ENCODE peak calls at places on chromosomes 16 and 17, in nine cellular contexts. U, T, W, Z, G, J, N, D and K are unnamed samples.

GRCh38 chr16:88810166-88810867 is 1.4 kb downstream of the APRT start:
- DNase-seq in U (no peak), T (no peak), W (no peak), Z (no peak), G (no peak), J (no peak), N (peak), D (no peak), K (no peak)

GRCh38 chr16:81195907-81196534 is 42.5 kb upstream of the BCO1 start:
- DNase-seq in U (no peak), T (no peak), W (no peak), Z (no peak), G (no peak), J (no peak), N (no peak), D (no peak), K (no peak)

GRCh38 chr17:58238147-58238634 is at the start of gene LPO:
- DNase-seq in U (no peak), T (no peak), W (no peak), Z (no peak), G (no peak), J (no peak), N (no peak), D (no peak), K (no peak)

GRCh38 chr16:69754469-69755310 is at the start of gene NOB1:
- DNase-seq in U (peak), T (peak), W (peak), Z (peak), G (peak), J (peak), N (peak), D (peak), K (peak)

GRCh38 chr17:66930933-66931332 is 33.6 kb upstream of the CACNG4 start:
- DNase-seq in U (no peak), T (no peak), W (no peak), Z (no peak), G (peak), J (no peak), N (no peak), D (no peak), K (no peak)

GRCh38 chr17:60535382-60536279 is 9.6 kb upstream of the APPBP2 start:
- DNase-seq in U (no peak), T (no peak), W (no peak), Z (no peak), G (no peak), J (peak), N (no peak), D (no peak), K (peak)

GRCh38 chr17:45631941-45632340 is 141.4 kb upstream of the PLEKHM1 start:
- DNase-seq in U (no peak), T (no peak), W (no peak), Z (no peak), G (no peak), J (no peak), N (no peak), D (no peak), K (no peak)

GRCh38 chr16:67311607-67312449 is 14.7 kb downstream of the KCTD19 start:
- DNase-seq in U (no peak), T (no peak), W (no peak), Z (peak), G (no peak), J (peak), N (peak), D (no peak), K (peak)

GRCh38 chr16:85377388-85378144 is 235.6 kb upstream of the GSE1 start:
- DNase-seq in U (no peak), T (no peak), W (no peak), Z (no peak), G (no peak), J (no peak), N (no peak), D (no peak), K (peak)

GRCh38 chr16:2598133-2598641 is 60.4 kb downstream of the PDPK1 start:
- DNase-seq in U (no peak), T (no peak), W (no peak), Z (no peak), G (no peak), J (no peak), N (no peak), D (no peak), K (no peak)

GRCh38 chr16:81632392-81633146 is 146.5 kb upstream of the PLCG2 start:
- DNase-seq in U (peak), T (no peak), W (no peak), Z (no peak), G (no peak), J (peak), N (no peak), D (no peak), K (peak)

GRCh38 chr16:80948886-80949502 is 57.7 kb downstream of the CMC2 start:
- DNase-seq in U (no peak), T (no peak), W (no peak), Z (no peak), G (no peak), J (peak), N (peak), D (no peak), K (peak)

GRCh38 chr17:50890675-50891516 is 24.7 kb upstream of the TOB1 start:
- DNase-seq in U (no peak), T (no peak), W (no peak), Z (no peak), G (no peak), J (no peak), N (no peak), D (no peak), K (no peak)

GRCh38 chr17:5249615-5250014 is 15.0 kb upstream of the SCIMP start:
- DNase-seq in U (no peak), T (peak), W (peak), Z (peak), G (no peak), J (peak), N (peak), D (no peak), K (peak)

GRCh38 chr17:42608692-42609181 is 437 bp downstream of the RETREG3 start:
- DNase-seq in U (no peak), T (no peak), W (no peak), Z (no peak), G (no peak), J (no peak), N (peak), D (no peak), K (peak)

GRCh38 chr16:80466024-80466986 is 74.5 kb upstream of the DYNLRB2 start:
- DNase-seq in U (peak), T (peak), W (peak), Z (peak), G (no peak), J (peak), N (peak), D (no peak), K (peak)

GRCh38 chr16:57479422-57480126 is 6.7 kb downstream of the DOK4 start:
- DNase-seq in U (no peak), T (no peak), W (peak), Z (no peak), G (peak), J (peak), N (no peak), D (no peak), K (peak)

GRCh38 chr16:9885457-9885856 is 296.8 kb downstream of the GRIN2A start:
- DNase-seq in U (no peak), T (no peak), W (no peak), Z (no peak), G (no peak), J (no peak), N (no peak), D (no peak), K (no peak)

GRCh38 chr17:16942141-16943031 is 29.5 kb downstream of the TNFRSF13B start:
- DNase-seq in U (no peak), T (no peak), W (no peak), Z (no peak), G (no peak), J (no peak), N (no peak), D (no peak), K (no peak)

GRCh38 chr16:27838536-27839175 is 224.9 kb downstream of the GSG1L start:
- DNase-seq in U (no peak), T (no peak), W (no peak), Z (no peak), G (no peak), J (no peak), N (no peak), D (no peak), K (no peak)

GRCh38 chr16:77211880-77212735 is 12.9 kb downstream of the SYCE1L start:
- DNase-seq in U (peak), T (no peak), W (peak), Z (peak), G (no peak), J (no peak), N (peak), D (no peak), K (peak)

GRCh38 chr16:28321700-28322411 is 29.5 kb downstream of the SBK1 start:
- DNase-seq in U (no peak), T (no peak), W (no peak), Z (peak), G (no peak), J (peak), N (peak), D (no peak), K (peak)

GRCh38 chr17:67992541-67993152 is 3.6 kb downstream of the C17orf58 start:
- DNase-seq in U (no peak), T (no peak), W (peak), Z (no peak), G (no peak), J (no peak), N (no peak), D (no peak), K (no peak)

GRCh38 chr17:27929990-27930389 is 36.8 kb upstream of the LYRM9 start:
- DNase-seq in U (no peak), T (no peak), W (no peak), Z (no peak), G (no peak), J (peak), N (no peak), D (no peak), K (no peak)

GRCh38 chr17:8192070-8192815 is 2.3 kb upstream of the BORCS6 start:
- DNase-seq in U (no peak), T (peak), W (peak), Z (peak), G (peak), J (peak), N (peak), D (no peak), K (peak)

GRCh38 chr16:64051826-64052225 is 1070.0 kb downstream of the CDH11 start:
- DNase-seq in U (no peak), T (no peak), W (no peak), Z (no peak), G (no peak), J (no peak), N (no peak), D (no peak), K (peak)

GRCh38 chr17:10563991-10564660 is 14.7 kb upstream of the MYH2 start:
- DNase-seq in U (no peak), T (no peak), W (no peak), Z (no peak), G (no peak), J (no peak), N (no peak), D (no peak), K (no peak)

GRCh38 chr16:3120435-3120834 is 8.0 kb downstream of the ZNF205 start:
- DNase-seq in U (no peak), T (no peak), W (no peak), Z (no peak), G (no peak), J (no peak), N (no peak), D (no peak), K (no peak)

GRCh38 chr17:47739150-47739549 is 6.1 kb downstream of the TBX21 start:
- DNase-seq in U (no peak), T (no peak), W (no peak), Z (no peak), G (no peak), J (peak), N (no peak), D (no peak), K (no peak)

GRCh38 chr16:49637933-49638695 is 217.8 kb downstream of the ZNF423 start:
- DNase-seq in U (no peak), T (no peak), W (no peak), Z (no peak), G (peak), J (no peak), N (no peak), D (no peak), K (no peak)

GRCh38 chr16:27974896-27975540 is 88.5 kb downstream of the GSG1L start:
- DNase-seq in U (no peak), T (no peak), W (no peak), Z (no peak), G (peak), J (no peak), N (no peak), D (no peak), K (no peak)

GRCh38 chr17:45307290-45308015 is 9.4 kb downstream of the MAP3K14 start:
- DNase-seq in U (no peak), T (peak), W (no peak), Z (peak), G (no peak), J (no peak), N (peak), D (no peak), K (peak)

GRCh38 chr16:72924918-72925630 is 122.9 kb downstream of the ZFHX3 start:
- DNase-seq in U (no peak), T (no peak), W (no peak), Z (no peak), G (peak), J (no peak), N (no peak), D (no peak), K (no peak)

GRCh38 chr17:20852541-20853370 is 190.1 kb downstream of the USP22 start:
- DNase-seq in U (no peak), T (no peak), W (peak), Z (no peak), G (no peak), J (no peak), N (peak), D (no peak), K (peak)

GRCh38 chr17:3920940-3921852 is 4.9 kb upstream of the P2RX1 start:
- DNase-seq in U (no peak), T (no peak), W (no peak), Z (no peak), G (no peak), J (no peak), N (no peak), D (no peak), K (peak)

GRCh38 chr16:75529056-75529905 is 6.6 kb downstream of the CHST5 start:
- DNase-seq in U (no peak), T (no peak), W (no peak), Z (no peak), G (no peak), J (no peak), N (no peak), D (no peak), K (no peak)

GRCh38 chr17:39663688-39664580 is 1.2 kb upstream of the TCAP start:
- DNase-seq in U (no peak), T (no peak), W (no peak), Z (no peak), G (no peak), J (no peak), N (no peak), D (no peak), K (no peak)

GRCh38 chr17:17849147-17849820 is 12.5 kb upstream of the SREBF1 start:
- DNase-seq in U (peak), T (peak), W (no peak), Z (no peak), G (peak), J (no peak), N (peak), D (no peak), K (peak)

GRCh38 chr17:31480904-31481782 is 89.7 kb downstream of the RAB11FIP4 start:
- DNase-seq in U (no peak), T (no peak), W (no peak), Z (no peak), G (no peak), J (no peak), N (no peak), D (no peak), K (no peak)